ENCODE peak calls at places on chromosomes 16 and 17, in six cellular contexts. X is left colon, C is AG09309, U is cardiac muscle cell, W is NCI-H2107, N is amniotic stem cell. P is an unnamed sample.

GRCh38 chr16:4032768-4033167 is 83.5 kb downstream of the ADCY9 start:
- DNase-seq in C (no peak), U (no peak), N (no peak), W (peak), X (peak), P (no peak)

GRCh38 chr17:81994593-81995462 is 17.4 kb downstream of the ASPSCR1 start:
- DNase-seq in N (no peak), X (no peak), U (no peak), C (no peak), W (no peak), P (no peak)

GRCh38 chr16:89707695-89708094 is 6.2 kb upstream of the SPATA2L start:
- DNase-seq in N (no peak), X (no peak), U (no peak), C (no peak), W (no peak), P (no peak)

GRCh38 chr17:48095611-48096010 is 5.7 kb downstream of the CBX1 start:
- DNase-seq in X (no peak), U (no peak), C (no peak), N (no peak), W (no peak), P (no peak)

GRCh38 chr17:58336456-58337094 is 8.0 kb upstream of the TSPOAP1 start:
- DNase-seq in N (no peak), X (no peak), C (no peak), W (no peak), U (no peak), P (no peak)

GRCh38 chr17:62149961-62150360 is 84.9 kb upstream of the MED13 start:
- DNase-seq in U (no peak), N (no peak), X (no peak), W (no peak), C (no peak), P (no peak)

GRCh38 chr16:88284101-88284500 is 98.7 kb upstream of the ZNF469 start:
- DNase-seq in U (no peak), N (no peak), X (no peak), W (no peak), C (no peak), P (no peak)

GRCh38 chr16:81035975-81036750 is 521 bp downstream of the ATMIN start:
- DNase-seq in X (peak), U (peak), C (no peak), N (no peak), W (no peak), P (no peak)

GRCh38 chr16:3065069-3065741 is at the start of gene IL32:
- DNase-seq in X (peak), W (no peak), U (no peak), N (peak), C (no peak), P (peak)

GRCh38 chr16:14150796-14151195 is 79.7 kb downstream of the MRTFB start:
- DNase-seq in U (no peak), X (no peak), W (no peak), C (no peak), N (no peak), P (no peak)

GRCh38 chr17:79043931-79044320 is 20.0 kb downstream of the C1QTNF1 start:
- DNase-seq in X (no peak), W (no peak), U (no peak), C (no peak), N (no peak), P (no peak)

GRCh38 chr17:65785109-65785508 is 223.7 kb upstream of the AXIN2 start:
- DNase-seq in W (no peak), C (peak), U (no peak), N (peak), X (no peak), P (peak)

GRCh38 chr17:47810901-47811635 is 10.5 kb downstream of the OSBPL7 start:
- DNase-seq in C (no peak), W (no peak), X (peak), U (no peak), N (no peak), P (no peak)

GRCh38 chr17:30950669-30951399 is 20.0 kb upstream of the RNF135 start:
- DNase-seq in W (no peak), U (no peak), N (no peak), C (peak), X (peak), P (peak)

P was measured in skeletal muscle cell.